ENCODE peak calls at places on chromosome 2, in ten cellular contexts. One of them, this sample, is unnamed.

GRCh38 chr2:217451634-217452033 is 551.2 kb downstream of the TNS1 start:
- DNase-seq in T-helper 9 cell: no peak
- DNase-seq in T-helper 17 cell: no peak
- DNase-seq in fibroblast of mammary gland: peak; percentile 57
- DNase-seq in GM04504: no peak
- DNase-seq in stimulated activated CD4-positive, alpha-beta T cell treated with anti-CD3 and anti-CD28 coated beads, Interleukin-15, amount 100 ng/mL, for 1 hour: no peak
- DNase-seq in AG08395: peak; percentile 17
- DNase-seq in GM13976: no peak
- DNase-seq in NCI-H1092 treated with DMSO at 0.1 percent for 48 hours: no peak
- DNase-seq in posterior cingulate gyrus: no peak
- DNase-seq in this sample: no peak

GRCh38 chr2:38535745-38536506 is 66.8 kb downstream of the HNRNPLL start:
- DNase-seq in GM13976: peak; percentile 88
- DNase-seq in GM04504: no peak
- DNase-seq in T-helper 17 cell: peak; percentile 80
- DNase-seq in NCI-H1092 treated with DMSO at 0.1 percent for 48 hours: peak; percentile 51
- DNase-seq in stimulated activated CD4-positive, alpha-beta T cell treated with anti-CD3 and anti-CD28 coated beads, Interleukin-15, amount 100 ng/mL, for 1 hour: peak; percentile 78
- DNase-seq in posterior cingulate gyrus: peak; percentile 72
- DNase-seq in T-helper 9 cell: peak; percentile 81
- DNase-seq in fibroblast of mammary gland: peak; percentile 58
- DNase-seq in AG08395: peak; percentile 78
- DNase-seq in this sample: peak; percentile 37

GRCh38 chr2:85743304-85743978 is 10.3 kb upstream of the ATOH8 start:
- DNase-seq in T-helper 17 cell: no peak
- DNase-seq in GM13976: no peak
- DNase-seq in posterior cingulate gyrus: no peak
- DNase-seq in T-helper 9 cell: no peak
- DNase-seq in GM04504: no peak
- DNase-seq in AG08395: peak; percentile 43
- DNase-seq in fibroblast of mammary gland: peak; percentile 73
- DNase-seq in stimulated activated CD4-positive, alpha-beta T cell treated with anti-CD3 and anti-CD28 coated beads, Interleukin-15, amount 100 ng/mL, for 1 hour: no peak
- DNase-seq in NCI-H1092 treated with DMSO at 0.1 percent for 48 hours: no peak
- DNase-seq in this sample: no peak

GRCh38 chr2:29143657-29144056 is 28.4 kb downstream of the CLIP4 start:
- DNase-seq in fibroblast of mammary gland: no peak
- DNase-seq in T-helper 17 cell: no peak
- DNase-seq in stimulated activated CD4-positive, alpha-beta T cell treated with anti-CD3 and anti-CD28 coated beads, Interleukin-15, amount 100 ng/mL, for 1 hour: no peak
- DNase-seq in GM13976: no peak
- DNase-seq in T-helper 9 cell: no peak
- DNase-seq in GM04504: no peak
- DNase-seq in NCI-H1092 treated with DMSO at 0.1 percent for 48 hours: no peak
- DNase-seq in AG08395: no peak
- DNase-seq in posterior cingulate gyrus: no peak
- DNase-seq in this sample: no peak

GRCh38 chr2:200479617-200480292 is 30.1 kb downstream of the KCTD18 start:
- DNase-seq in posterior cingulate gyrus: no peak
- DNase-seq in stimulated activated CD4-positive, alpha-beta T cell treated with anti-CD3 and anti-CD28 coated beads, Interleukin-15, amount 100 ng/mL, for 1 hour: no peak
- DNase-seq in T-helper 9 cell: no peak
- DNase-seq in AG08395: peak; percentile 59
- DNase-seq in fibroblast of mammary gland: peak; percentile 87
- DNase-seq in T-helper 17 cell: no peak
- DNase-seq in GM04504: peak; percentile 29
- DNase-seq in NCI-H1092 treated with DMSO at 0.1 percent for 48 hours: no peak
- DNase-seq in GM13976: no peak
- DNase-seq in this sample: no peak

GRCh38 chr2:200399046-200399445 is 92.6 kb downstream of the SPATS2L start:
- DNase-seq in fibroblast of mammary gland: peak; percentile 75
- DNase-seq in GM04504: no peak
- DNase-seq in T-helper 9 cell: no peak
- DNase-seq in stimulated activated CD4-positive, alpha-beta T cell treated with anti-CD3 and anti-CD28 coated beads, Interleukin-15, amount 100 ng/mL, for 1 hour: no peak
- DNase-seq in AG08395: peak; percentile 35
- DNase-seq in T-helper 17 cell: no peak
- DNase-seq in posterior cingulate gyrus: no peak
- DNase-seq in NCI-H1092 treated with DMSO at 0.1 percent for 48 hours: no peak
- DNase-seq in GM13976: no peak
- DNase-seq in this sample: no peak

GRCh38 chr2:218813771-218814460 is 17.7 kb downstream of the PRKAG3 start:
- DNase-seq in fibroblast of mammary gland: no peak
- DNase-seq in stimulated activated CD4-positive, alpha-beta T cell treated with anti-CD3 and anti-CD28 coated beads, Interleukin-15, amount 100 ng/mL, for 1 hour: no peak
- DNase-seq in GM13976: no peak
- DNase-seq in NCI-H1092 treated with DMSO at 0.1 percent for 48 hours: no peak
- DNase-seq in T-helper 9 cell: no peak
- DNase-seq in T-helper 17 cell: no peak
- DNase-seq in AG08395: no peak
- DNase-seq in GM04504: no peak
- DNase-seq in posterior cingulate gyrus: no peak
- DNase-seq in this sample: no peak

GRCh38 chr2:45651415-45652089 is at the start of gene PRKCE:
- DNase-seq in NCI-H1092 treated with DMSO at 0.1 percent for 48 hours: no peak
- DNase-seq in posterior cingulate gyrus: peak; percentile 51
- DNase-seq in GM13976: peak; percentile 53
- DNase-seq in AG08395: peak; percentile 10
- DNase-seq in stimulated activated CD4-positive, alpha-beta T cell treated with anti-CD3 and anti-CD28 coated beads, Interleukin-15, amount 100 ng/mL, for 1 hour: peak; percentile 44
- DNase-seq in T-helper 9 cell: peak; percentile 12
- DNase-seq in GM04504: no peak
- DNase-seq in fibroblast of mammary gland: peak; percentile 50
- DNase-seq in T-helper 17 cell: peak; percentile 16
- DNase-seq in this sample: no peak

GRCh38 chr2:227890495-227891079 is 19.2 kb downstream of the DAW1 start:
- DNase-seq in AG08395: peak; percentile 32
- DNase-seq in NCI-H1092 treated with DMSO at 0.1 percent for 48 hours: peak; percentile 44
- DNase-seq in GM04504: no peak
- DNase-seq in stimulated activated CD4-positive, alpha-beta T cell treated with anti-CD3 and anti-CD28 coated beads, Interleukin-15, amount 100 ng/mL, for 1 hour: no peak
- DNase-seq in GM13976: peak; percentile 45
- DNase-seq in T-helper 9 cell: no peak
- DNase-seq in fibroblast of mammary gland: peak; percentile 72
- DNase-seq in posterior cingulate gyrus: no peak
- DNase-seq in T-helper 17 cell: no peak
- DNase-seq in this sample: peak; percentile 40

GRCh38 chr2:130371723-130372054 is 15.8 kb downstream of the PTPN18 start:
- DNase-seq in T-helper 17 cell: no peak
- DNase-seq in stimulated activated CD4-positive, alpha-beta T cell treated with anti-CD3 and anti-CD28 coated beads, Interleukin-15, amount 100 ng/mL, for 1 hour: peak; percentile 6
- DNase-seq in GM04504: no peak
- DNase-seq in T-helper 9 cell: no peak
- DNase-seq in NCI-H1092 treated with DMSO at 0.1 percent for 48 hours: no peak
- DNase-seq in posterior cingulate gyrus: no peak
- DNase-seq in AG08395: peak; percentile 40
- DNase-seq in fibroblast of mammary gland: peak; percentile 43
- DNase-seq in GM13976: no peak
- DNase-seq in this sample: no peak

This sample was measured in HCT116.